ENCODE peak calls at places on chromosomes 3 and 15, in six cellular contexts. I is stomach; F is KBM-7; N is stimulated activated CD8-positive, alpha-beta memory T cell treated with anti-CD3 and anti-CD28 coated beads, Interleukin-7, amount 100 ng/mL, for 24 hours; W is activated CD8-positive, alpha-beta T cell treated with anti-CD3 and anti-CD28 coated beads, Interleukin-2, amount 10 ng/mL, durations not matched to agents 7 days and 5 days; B is NCI-H1092 treated with DMSO at 0.1 percent for 48 hours. U is an unnamed sample.
A peak's percentile ranks its signal among the peaks of the same experiment; 100 is the strongest.

GRCh38 chr15:91844928-91845327 is 8.6 kb upstream of the SLCO3A1 start:
- DNase-seq in W (no peak), I (no peak), F (no peak), B (no peak), N (no peak), U (no peak)

GRCh38 chr3:100993309-100993708 is at the start of gene ABI3BP:
- DNase-seq in W (no peak), B (no peak), F (no peak), I (peak; percentile 49), N (no peak), U (peak; percentile 91)

GRCh38 chr3:157631468-157631867 is 128.3 kb upstream of the VEPH1 start:
- DNase-seq in W (no peak), F (no peak), B (no peak), I (no peak), N (no peak), U (no peak)

GRCh38 chr3:77411334-77411733 is 371.4 kb downstream of the ROBO2 start:
- DNase-seq in W (no peak), F (no peak), I (no peak), B (no peak), N (no peak), U (no peak)

GRCh38 chr3:72203613-72204349 is 418.8 kb upstream of the PROK2 start:
- DNase-seq in I (no peak), B (no peak), W (no peak), N (no peak), F (no peak), U (no peak)

GRCh38 chr3:50675179-50676030 is 678 bp downstream of the DOCK3 start:
- DNase-seq in F (peak; percentile 46), I (no peak), N (peak; percentile 31), W (peak; percentile 65), B (peak; percentile 21), U (no peak)

GRCh38 chr3:195802795-195803194 is 8.9 kb downstream of the MUC4 start:
- DNase-seq in F (peak; percentile 94), N (no peak), B (no peak), I (no peak), W (no peak), U (no peak)

GRCh38 chr3:50341537-50341936 is 901 bp upstream of the RASSF1 start:
- DNase-seq in B (no peak), W (peak; percentile 56), F (no peak), I (no peak), N (no peak), U (no peak)

GRCh38 chr15:77623878-77624524 is 8.7 kb downstream of the LINGO1 start:
- DNase-seq in I (no peak), B (no peak), F (no peak), W (no peak), N (no peak), U (no peak)

GRCh38 chr15:37931868-37932267 is 2.6 kb upstream of the TMCO5A start:
- DNase-seq in W (no peak), B (no peak), I (no peak), F (no peak), N (no peak), U (peak; percentile 41)

GRCh38 chr3:177694316-177694715 is 497.0 kb upstream of the TBL1XR1 start:
- DNase-seq in N (no peak), W (no peak), B (no peak), I (no peak), F (peak; percentile 81), U (no peak)

GRCh38 chr15:56869573-56869972 is 48.9 kb upstream of the TCF12 start:
- DNase-seq in N (no peak), F (peak; percentile 62), W (peak; percentile 54), B (no peak), I (peak; percentile 36), U (peak; percentile 11)

GRCh38 chr3:177470200-177470941 is 273.1 kb upstream of the TBL1XR1 start:
- DNase-seq in F (no peak), N (no peak), B (no peak), W (no peak), I (no peak), U (no peak)

GRCh38 chr15:35000511-35000910 is 12.4 kb upstream of the ZNF770 start:
- DNase-seq in F (no peak), W (no peak), N (no peak), B (no peak), I (no peak), U (peak; percentile 71)

GRCh38 chr3:88334187-88334868 is 184.6 kb downstream of the C3orf38 start:
- DNase-seq in B (no peak), W (no peak), I (no peak), N (no peak), F (no peak), U (no peak)

GRCh38 chr3:56610669-56611335 is 53.8 kb downstream of the CCDC66 start:
- DNase-seq in F (no peak), B (no peak), N (no peak), I (no peak), W (no peak), U (no peak)

GRCh38 chr3:155701882-155702465 is 42.9 kb downstream of the PLCH1 start:
- DNase-seq in F (peak; percentile 92), B (peak; percentile 62), I (no peak), W (no peak), N (no peak), U (peak; percentile 42)

GRCh38 chr3:108125550-108126071 is 34.8 kb upstream of the CD47 start:
- DNase-seq in W (peak; percentile 74), N (no peak), B (peak; percentile 90), I (no peak), F (peak; percentile 99), U (no peak)

GRCh38 chr3:143565943-143566342 is 282.3 kb downstream of the SLC9A9 start:
- DNase-seq in I (no peak), B (no peak), W (no peak), N (no peak), F (peak; percentile 16), U (no peak)

U was measured in AG20443.